ENCODE peak calls at places on chromosomes 7 and 10, in six cellular contexts. D is heart right ventricle, H is dorsolateral prefrontal cortex, I is epithelial cell of esophagus, P is fibroblast of mammary gland, M is upper lobe of right lung. T is an unnamed sample.

GRCh38 chr10:18066947-18067346 is 73.3 kb upstream of the CACNB2 start:
- DNase-seq in D (no peak), H (no peak), I (no peak), P (no peak), M (no peak), T (no peak)

GRCh38 chr10:101261702-101262101 is 32.4 kb upstream of the LBX1 start:
- DNase-seq in D (no peak), H (no peak), I (no peak), P (no peak), M (no peak), T (no peak)

GRCh38 chr7:38950309-38950708 is 27.4 kb upstream of the POU6F2 start:
- DNase-seq in D (no peak), H (no peak), I (peak; percentile 33), P (no peak), M (no peak), T (no peak)

GRCh38 chr10:92413519-92413918 is 122.6 kb downstream of the MARCHF5 start:
- DNase-seq in D (peak; percentile 24), H (no peak), I (no peak), P (no peak), M (no peak), T (no peak)

GRCh38 chr7:12322287-12322902 is 81.3 kb downstream of the VWDE start:
- DNase-seq in D (no peak), H (no peak), I (peak; percentile 41), P (peak; percentile 35), M (no peak), T (no peak)

GRCh38 chr7:127650842-127651555 is 995 bp upstream of the SND1 start:
- DNase-seq in D (no peak), H (no peak), I (no peak), P (peak; percentile 39), M (no peak), T (no peak)

GRCh38 chr7:27899601-27900000 is 159.6 kb downstream of the TAX1BP1 start:
- DNase-seq in D (no peak), H (no peak), I (peak; percentile 25), P (peak; percentile 11), M (no peak), T (no peak)

GRCh38 chr7:24825931-24826661 is 68.8 kb upstream of the GSDME start:
- DNase-seq in D (no peak), H (no peak), I (peak; percentile 89), P (peak; percentile 75), M (no peak), T (no peak)

GRCh38 chr7:100736671-100737070 is 3.3 kb downstream of the ZAN start:
- DNase-seq in D (no peak), H (no peak), I (no peak), P (no peak), M (no peak), T (no peak)

GRCh38 chr10:129914960-129915359 is 49.1 kb downstream of the EBF3 start:
- DNase-seq in D (no peak), H (peak; percentile 4), I (no peak), P (no peak), M (peak; percentile 38), T (no peak)

GRCh38 chr10:69508738-69509340 is 57.6 kb downstream of the TSPAN15 start:
- DNase-seq in D (no peak), H (no peak), I (no peak), P (no peak), M (no peak), T (no peak)

GRCh38 chr7:134639683-134640279 is 6.9 kb upstream of the BPGM start:
- DNase-seq in D (no peak), H (no peak), I (no peak), P (no peak), M (no peak), T (no peak)

GRCh38 chr7:47474211-47474936 is 107.5 kb downstream of the TNS3 start:
- DNase-seq in D (no peak), H (no peak), I (no peak), P (peak; percentile 19), M (no peak), T (no peak)

GRCh38 chr7:79673421-79673820 is 220.0 kb upstream of the MAGI2 start:
- DNase-seq in D (no peak), H (no peak), I (no peak), P (no peak), M (no peak), T (no peak)

GRCh38 chr7:142420554-142421362 is 162.9 kb upstream of the PRSS58 start:
- DNase-seq in D (no peak), H (no peak), I (peak; percentile 29), P (peak; percentile 40), M (no peak), T (no peak)

GRCh38 chr10:91287912-91288311 is 67.4 kb downstream of the PCGF5 start:
- DNase-seq in D (peak; percentile 21), H (no peak), I (no peak), P (no peak), M (no peak), T (no peak)

GRCh38 chr7:150399421-150399820 is 20.3 kb downstream of the ZNF775 start:
- DNase-seq in D (no peak), H (no peak), I (no peak), P (no peak), M (no peak), T (no peak)

GRCh38 chr10:86048571-86048970 is 318.0 kb downstream of the GRID1 start:
- DNase-seq in D (no peak), H (no peak), I (no peak), P (no peak), M (no peak), T (no peak)

GRCh38 chr10:84499846-84500245 is 171.5 kb downstream of the CCSER2 start:
- DNase-seq in D (no peak), H (no peak), I (no peak), P (no peak), M (no peak), T (no peak)

GRCh38 chr7:94395141-94396041 is 696 bp downstream of the COL1A2 start:
- DNase-seq in D (peak; percentile 68), H (no peak), I (peak; percentile 88), P (peak; percentile 93), M (no peak), T (peak; percentile 19)

GRCh38 chr7:1087462-1087809 is 477 bp upstream of the GPER1 start:
- DNase-seq in D (no peak), H (no peak), I (no peak), P (no peak), M (no peak), T (no peak)
- H3K4me3 ChIP-seq in D (peak overlapping the region; percentile 61), H (peak overlapping the region; percentile 64), I (no peak overlapping the region), P (peak overlapping the region; percentile 54), M (peak overlapping the region; percentile 49), T (peak overlapping the region; percentile 21)

GRCh38 chr10:78571286-78571685 is 497.5 kb upstream of the ZMIZ1 start:
- DNase-seq in D (no peak), H (no peak), I (no peak), P (no peak), M (no peak), T (no peak)

GRCh38 chr10:78567680-78568453 is 500.9 kb upstream of the ZMIZ1 start:
- DNase-seq in D (no peak), H (no peak), I (peak; percentile 19), P (no peak), M (no peak), T (no peak)

GRCh38 chr10:78566216-78567135 is 502.3 kb upstream of the ZMIZ1 start:
- DNase-seq in D (no peak), H (no peak), I (no peak), P (no peak), M (no peak), T (no peak)

GRCh38 chr10:78570633-78571032 is 498.1 kb upstream of the ZMIZ1 start:
- DNase-seq in D (no peak), H (peak; percentile 57), I (no peak), P (no peak), M (no peak), T (peak; percentile 42)

GRCh38 chr10:78568664-78569063 is 500.1 kb upstream of the ZMIZ1 start:
- DNase-seq in D (no peak), H (no peak), I (no peak), P (no peak), M (no peak), T (no peak)
- H3K4me3 ChIP-seq in D (no peak overlapping the region), H (no peak overlapping the region), I (no peak overlapping the region), P (no peak overlapping the region), M (no peak overlapping the region), T (no peak overlapping the region)

DNA sequence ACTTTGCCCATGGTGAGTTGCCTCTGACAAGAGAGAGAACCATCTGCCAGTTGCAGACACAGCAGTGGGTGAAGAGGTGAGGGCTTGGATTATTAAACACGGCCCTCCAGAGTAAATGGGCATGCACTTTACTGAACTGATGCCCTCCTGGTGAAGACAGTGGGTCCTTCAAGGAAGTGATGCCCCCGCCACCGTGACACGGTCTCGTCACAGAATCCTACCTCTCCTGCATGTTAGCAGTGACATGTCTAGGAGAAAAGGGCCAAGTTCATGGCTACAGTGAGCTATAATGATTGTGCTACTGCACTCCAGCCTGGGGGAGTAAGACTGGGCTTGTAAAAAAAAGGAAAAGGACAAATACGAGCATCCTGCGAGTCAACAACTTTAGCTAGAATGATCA is 2.4 kb downstream of the BNIP3 start:
- DNase-seq in D (no peak), H (no peak), I (no peak), P (no peak), M (no peak), T (no peak)
- H3K4me3 ChIP-seq in D (peak overlapping the region; percentile 94), H (peak overlapping the region; percentile 93), I (peak overlapping the region; percentile 80), P (peak overlapping the region; percentile 82), M (peak overlapping the region; percentile 94), T (peak overlapping the region; percentile 55)

GRCh38 chr7:112428715-112429114 is 21.5 kb upstream of the IFRD1 start:
- DNase-seq in D (no peak), H (no peak), I (no peak), P (no peak), M (no peak), T (no peak)

GRCh38 chr7:112430649-112431048 is 19.6 kb upstream of the IFRD1 start:
- DNase-seq in D (no peak), H (no peak), I (no peak), P (no peak), M (no peak), T (no peak)

GRCh38 chr7:112431803-112432202 is 18.5 kb upstream of the IFRD1 start:
- DNase-seq in D (no peak), H (no peak), I (peak; percentile 44), P (peak; percentile 13), M (no peak), T (no peak)

GRCh38 chr7:112437038-112437437 is 13.2 kb upstream of the IFRD1 start:
- DNase-seq in D (no peak), H (no peak), I (peak; percentile 63), P (peak; percentile 18), M (no peak), T (no peak)

GRCh38 chr7:112433289-112433688 is 17.0 kb upstream of the IFRD1 start:
- DNase-seq in D (no peak), H (no peak), I (peak; percentile 73), P (no peak), M (no peak), T (no peak)
- H3K4me3 ChIP-seq in D (no peak overlapping the region), H (no peak overlapping the region), I (no peak overlapping the region), P (no peak overlapping the region), M (no peak overlapping the region), T (no peak overlapping the region)

DNA sequence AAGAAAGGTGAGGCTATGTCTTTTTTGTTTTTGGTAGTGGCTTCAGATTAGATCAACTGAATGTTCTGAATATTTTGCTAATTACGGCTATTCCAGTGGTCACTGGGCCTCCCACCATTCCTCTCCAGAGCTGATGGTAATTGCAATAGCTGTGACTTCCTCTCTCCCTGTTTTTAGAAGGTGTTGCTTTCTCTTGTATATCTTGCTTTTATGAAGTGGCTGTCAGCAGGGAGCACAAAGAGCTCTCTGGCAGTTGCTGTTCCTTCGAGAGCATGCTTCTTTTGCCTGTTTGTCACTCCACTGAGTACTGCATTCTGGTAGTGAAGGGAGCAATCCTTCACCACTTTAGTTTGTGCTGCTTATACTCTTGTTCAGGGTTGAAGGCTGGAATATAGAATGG is 133.3 kb downstream of the EXOC4 start:
- DNase-seq in D (no peak), H (no peak), I (no peak), P (no peak), M (no peak), T (no peak)
- H3K4me3 ChIP-seq in D (no peak overlapping the region), H (no peak overlapping the region), I (no peak overlapping the region), P (no peak overlapping the region), M (no peak overlapping the region), T (no peak overlapping the region)

GRCh38 chr10:114683162-114683561 is 25.1 kb upstream of the ABLIM1 start:
- DNase-seq in D (no peak), H (no peak), I (peak; percentile 87), P (no peak), M (no peak), T (peak; percentile 52)
- H3K4me3 ChIP-seq in D (peak overlapping the region; percentile 62), H (peak overlapping the region; percentile 26), I (peak overlapping the region; percentile 6), P (no peak overlapping the region), M (peak overlapping the region; percentile 24), T (peak overlapping the region; percentile 75)